ENCODE peak calls at places on chromosomes 5 and 9, in six cellular contexts. P is tibial artery, E is PC-3, F is neural progenitor cell, W is H9, J is esophagus squamous epithelium. T is an unnamed sample.

GRCh38 chr5:31626156-31626555 is 12.8 kb upstream of the PDZD2 start:
- DNase-seq in W (no peak), J (no peak), F (no peak), E (peak; percentile 76), P (no peak), T (no peak)

GRCh38 chr5:95296291-95296690 is 11.4 kb upstream of the MCTP1 start:
- DNase-seq in W (no peak), E (no peak), F (no peak), P (no peak), J (no peak), T (no peak)

GRCh38 chr9:129081388-129081889 is 528 bp downstream of the DOLPP1 start:
- DNase-seq in P (no peak), F (no peak), J (no peak), W (no peak), E (no peak), T (no peak)

GRCh38 chr9:107019216-107019615 is 156.2 kb downstream of the ZNF462 start:
- DNase-seq in J (no peak), P (no peak), F (no peak), E (peak; percentile 17), W (no peak), T (no peak)

GRCh38 chr5:149056611-149057165 is 6.2 kb downstream of the SH3TC2 start:
- DNase-seq in J (no peak), E (peak; percentile 82), P (no peak), F (no peak), W (no peak), T (no peak)

GRCh38 chr9:103364753-103365152 is 369.6 kb downstream of the CYLC2 start:
- DNase-seq in F (no peak), P (no peak), E (peak; percentile 18), W (no peak), J (no peak), T (no peak)

GRCh38 chr5:60232051-60232794 is 338.7 kb upstream of the PDE4D start:
- DNase-seq in F (no peak), E (no peak), W (no peak), J (no peak), P (no peak), T (no peak)

GRCh38 chr9:128124451-128124850 is 3.1 kb downstream of the PTGES2 start:
- DNase-seq in E (no peak), J (no peak), F (no peak), P (no peak), W (no peak), T (no peak)

GRCh38 chr5:43231977-43232376 is 40.0 kb downstream of the NIM1K start:
- DNase-seq in J (no peak), F (no peak), P (no peak), E (peak; percentile 64), W (peak; percentile 36), T (no peak)

GRCh38 chr5:170120576-170120975 is 14.9 kb downstream of the FOXI1 start:
- DNase-seq in J (no peak), P (no peak), W (no peak), F (no peak), E (peak; percentile 41), T (no peak)

DNA sequence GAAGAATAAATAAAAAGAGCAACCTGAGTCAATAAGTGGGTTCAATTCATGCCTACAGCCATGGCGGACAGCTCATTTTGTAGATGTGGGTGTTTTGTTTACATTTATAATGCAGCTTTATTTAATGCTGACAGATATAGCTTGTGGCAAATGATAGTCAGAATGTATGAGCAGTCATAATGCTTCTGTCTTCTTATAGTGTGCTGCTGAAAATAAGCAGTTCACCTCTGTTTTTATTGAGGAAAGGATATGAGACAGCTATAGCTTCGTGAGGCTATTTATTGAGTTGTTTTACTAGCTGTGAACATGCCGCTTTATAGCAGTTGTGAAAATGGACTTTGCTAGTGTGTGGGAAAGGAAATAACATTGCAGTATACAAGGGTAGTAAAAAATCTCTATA is 147.4 kb downstream of the PBX3 start:
- DNase-seq in P (no peak), F (no peak), W (no peak), E (peak; percentile 50), J (no peak), T (no peak)
- H3K4me1 ChIP-seq in P (no peaks in the 10 kb centered on the region), F (peaks cover 36% of the 10 kb centered on the region), W (peaks cover 2% of the 10 kb centered on the region), E (peaks cover 14% of the 10 kb centered on the region), J (peaks cover 8% of the 10 kb centered on the region), T (peaks cover 11% of the 10 kb centered on the region)

GRCh38 chr9:18404482-18405029 is 69.4 kb upstream of the ADAMTSL1 start:
- DNase-seq in E (no peak), F (no peak), W (no peak), J (no peak), P (no peak), T (no peak)

GRCh38 chr9:18410983-18411382 is 63.0 kb upstream of the ADAMTSL1 start:
- DNase-seq in P (no peak), W (no peak), F (no peak), J (no peak), E (no peak), T (no peak)

DNA sequence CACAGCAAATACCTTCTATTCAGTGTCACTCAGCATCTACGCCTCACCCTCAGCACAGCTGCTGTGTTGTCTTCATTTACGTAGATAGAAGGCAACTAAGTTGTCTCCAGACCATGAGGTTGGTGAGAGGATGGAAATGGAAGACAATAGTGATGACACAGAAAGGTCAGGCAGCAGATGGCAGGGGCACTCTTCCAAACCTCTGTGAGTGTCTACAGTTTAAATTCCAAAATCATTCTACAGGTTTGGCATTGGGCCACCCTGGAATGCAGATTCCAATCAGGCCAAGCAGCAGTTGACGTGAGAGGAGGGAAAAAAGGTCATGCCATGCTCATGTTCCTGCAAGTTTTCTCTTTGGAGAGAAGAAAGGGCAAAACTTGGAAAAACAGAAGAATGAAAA is 68.7 kb upstream of the ADAMTSL1 start:
- DNase-seq in W (no peak), F (no peak), P (no peak), E (peak; percentile 8), J (no peak), T (no peak)
- TF ChIP-seq CTCF in W (no peak), F (no peak), P (no peak), E (no peak), J (no peak), T (no peak)

GRCh38 chr9:89357331-89358197 is 39.3 kb downstream of the SECISBP2 start:
- DNase-seq in E (no peak), F (no peak), J (no peak), P (no peak), W (no peak), T (peak; percentile 28)
- H3K4me1 ChIP-seq in E (no peaks in the 10 kb centered on the region), F (peaks cover 17% of the 10 kb centered on the region), J (no peaks in the 10 kb centered on the region), P (no peaks in the 10 kb centered on the region), W (no peaks in the 10 kb centered on the region), T (no peaks in the 10 kb centered on the region)

GRCh38 chr9:16461231-16461840 is 409.1 kb downstream of the BNC2 start:
- DNase-seq in P (no peak), W (peak; percentile 71), J (no peak), E (no peak), F (peak; percentile 74), T (no peak)
- TF ChIP-seq CTCF in P (no peak), W (no peak), J (no peak), E (no peak), F (no peak), T (no peak)